ENCODE peak calls at places on chromosomes 16 and 17, in ten cellular contexts. One of them, this sample, is unnamed.

GRCh38 chr16:83475108-83475507 is 332.7 kb upstream of the HSBP1 start:
- DNase-seq in heart left ventricle: no peak
- DNase-seq in breast epithelium: no peak
- DNase-seq in esophagus squamous epithelium: no peak
- DNase-seq in transverse colon: no peak
- DNase-seq in ovary: no peak
- DNase-seq in body of pancreas: no peak
- DNase-seq in tibial nerve: no peak
- DNase-seq in endothelial cell of umbilical vein: no peak
- DNase-seq in uterus: no peak
- DNase-seq in this sample: no peak

GRCh38 chr16:48359983-48360382 is 25.2 kb downstream of the SIAH1 start:
- DNase-seq in esophagus squamous epithelium: no peak
- DNase-seq in breast epithelium: no peak
- DNase-seq in body of pancreas: no peak
- DNase-seq in uterus: no peak
- DNase-seq in ovary: no peak
- DNase-seq in transverse colon: no peak
- DNase-seq in tibial nerve: no peak
- DNase-seq in endothelial cell of umbilical vein: no peak
- DNase-seq in heart left ventricle: no peak
- DNase-seq in this sample: no peak

GRCh38 chr16:11797957-11798299 is 870 bp upstream of the ZC3H7A start:
- DNase-seq in body of pancreas: peak; percentile 32
- DNase-seq in tibial nerve: no peak
- DNase-seq in esophagus squamous epithelium: no peak
- DNase-seq in breast epithelium: no peak
- DNase-seq in transverse colon: no peak
- DNase-seq in uterus: no peak
- DNase-seq in heart left ventricle: no peak
- DNase-seq in ovary: no peak
- DNase-seq in endothelial cell of umbilical vein: peak; percentile 50
- DNase-seq in this sample: no peak

GRCh38 chr17:27635275-27635823 is 4.4 kb downstream of the LGALS9 start:
- DNase-seq in transverse colon: peak; percentile 57
- DNase-seq in ovary: no peak
- DNase-seq in heart left ventricle: peak; percentile 34
- DNase-seq in breast epithelium: no peak
- DNase-seq in body of pancreas: no peak
- DNase-seq in esophagus squamous epithelium: no peak
- DNase-seq in endothelial cell of umbilical vein: no peak
- DNase-seq in tibial nerve: peak; percentile 47
- DNase-seq in uterus: no peak
- DNase-seq in this sample: peak; percentile 79

GRCh38 chr17:29566473-29567361 is at the start of gene ABHD15:
- DNase-seq in ovary: peak; percentile 63
- DNase-seq in esophagus squamous epithelium: no peak
- DNase-seq in tibial nerve: peak; percentile 43
- DNase-seq in body of pancreas: peak; percentile 73
- DNase-seq in uterus: peak; percentile 67
- DNase-seq in breast epithelium: no peak
- DNase-seq in transverse colon: peak; percentile 84
- DNase-seq in heart left ventricle: peak; percentile 59
- DNase-seq in endothelial cell of umbilical vein: peak; percentile 79
- DNase-seq in this sample: peak; percentile 91

GRCh38 chr16:29315916-29316517 is 90.5 kb downstream of the NPIPB11 start:
- DNase-seq in endothelial cell of umbilical vein: no peak
- DNase-seq in esophagus squamous epithelium: no peak
- DNase-seq in transverse colon: no peak
- DNase-seq in breast epithelium: no peak
- DNase-seq in body of pancreas: no peak
- DNase-seq in tibial nerve: no peak
- DNase-seq in heart left ventricle: no peak
- DNase-seq in ovary: no peak
- DNase-seq in uterus: no peak
- DNase-seq in this sample: no peak

GRCh38 chr16:68752602-68753001 is 15.5 kb downstream of the CDH1 start:
- DNase-seq in body of pancreas: no peak
- DNase-seq in esophagus squamous epithelium: no peak
- DNase-seq in transverse colon: peak; percentile 59
- DNase-seq in breast epithelium: no peak
- DNase-seq in heart left ventricle: no peak
- DNase-seq in uterus: no peak
- DNase-seq in ovary: no peak
- DNase-seq in tibial nerve: no peak
- DNase-seq in endothelial cell of umbilical vein: no peak
- DNase-seq in this sample: no peak

GRCh38 chr17:12883472-12883871 is 94.2 kb downstream of the ARHGAP44 start:
- DNase-seq in transverse colon: no peak
- DNase-seq in heart left ventricle: no peak
- DNase-seq in endothelial cell of umbilical vein: no peak
- DNase-seq in breast epithelium: no peak
- DNase-seq in body of pancreas: no peak
- DNase-seq in esophagus squamous epithelium: no peak
- DNase-seq in uterus: no peak
- DNase-seq in ovary: no peak
- DNase-seq in tibial nerve: no peak
- DNase-seq in this sample: no peak

GRCh38 chr16:2751577-2752034 is 832 bp upstream of the SRRM2 start:
- DNase-seq in body of pancreas: peak; percentile 37
- DNase-seq in breast epithelium: no peak
- DNase-seq in endothelial cell of umbilical vein: no peak
- DNase-seq in transverse colon: peak; percentile 33
- DNase-seq in tibial nerve: no peak
- DNase-seq in uterus: no peak
- DNase-seq in heart left ventricle: no peak
- DNase-seq in ovary: peak; percentile 66
- DNase-seq in esophagus squamous epithelium: no peak
- DNase-seq in this sample: peak; percentile 49

GRCh38 chr17:17710728-17711541 is 29.7 kb downstream of the RAI1 start:
- DNase-seq in tibial nerve: no peak
- DNase-seq in transverse colon: peak; percentile 84
- DNase-seq in esophagus squamous epithelium: no peak
- DNase-seq in endothelial cell of umbilical vein: peak; percentile 95
- DNase-seq in breast epithelium: peak; percentile 81
- DNase-seq in ovary: no peak
- DNase-seq in heart left ventricle: no peak
- DNase-seq in body of pancreas: peak; percentile 80
- DNase-seq in uterus: peak; percentile 66
- DNase-seq in this sample: peak; percentile 75

GRCh38 chr17:2094891-2095535 is 40.1 kb downstream of the HIC1 start:
- DNase-seq in ovary: no peak
- DNase-seq in tibial nerve: no peak
- DNase-seq in breast epithelium: peak; percentile 67
- DNase-seq in transverse colon: peak; percentile 33
- DNase-seq in uterus: peak; percentile 62
- DNase-seq in endothelial cell of umbilical vein: peak; percentile 78
- DNase-seq in body of pancreas: peak; percentile 45
- DNase-seq in esophagus squamous epithelium: no peak
- DNase-seq in heart left ventricle: peak; percentile 76
- DNase-seq in this sample: peak; percentile 68

GRCh38 chr17:9150407-9151090 is 129.2 kb downstream of the NTN1 start:
- DNase-seq in body of pancreas: no peak
- DNase-seq in ovary: no peak
- DNase-seq in breast epithelium: no peak
- DNase-seq in esophagus squamous epithelium: no peak
- DNase-seq in transverse colon: peak; percentile 32
- DNase-seq in uterus: no peak
- DNase-seq in endothelial cell of umbilical vein: no peak
- DNase-seq in heart left ventricle: no peak
- DNase-seq in tibial nerve: peak; percentile 38
- DNase-seq in this sample: no peak

GRCh38 chr16:87897563-87898505 is 28.5 kb upstream of the SLC7A5 start:
- DNase-seq in body of pancreas: no peak
- DNase-seq in endothelial cell of umbilical vein: no peak
- DNase-seq in tibial nerve: no peak
- DNase-seq in transverse colon: no peak
- DNase-seq in breast epithelium: no peak
- DNase-seq in esophagus squamous epithelium: no peak
- DNase-seq in ovary: no peak
- DNase-seq in heart left ventricle: no peak
- DNase-seq in uterus: no peak
- DNase-seq in this sample: peak; percentile 55

GRCh38 chr17:51121620-51122472 is 1.2 kb upstream of the SPAG9 start:
- DNase-seq in endothelial cell of umbilical vein: peak; percentile 93
- DNase-seq in body of pancreas: peak; percentile 91
- DNase-seq in breast epithelium: peak; percentile 98
- DNase-seq in esophagus squamous epithelium: no peak
- DNase-seq in ovary: peak; percentile 78
- DNase-seq in transverse colon: peak; percentile 93
- DNase-seq in uterus: peak; percentile 79
- DNase-seq in heart left ventricle: peak; percentile 89
- DNase-seq in tibial nerve: peak; percentile 86
- DNase-seq in this sample: peak; percentile 91
- TF ChIP-seq POLR2A in endothelial cell of umbilical vein: peak; percentile 66
- TF ChIP-seq POLR2A in body of pancreas: peak; percentile 95
- TF ChIP-seq POLR2A in breast epithelium: peak; percentile 92
- TF ChIP-seq POLR2A in esophagus squamous epithelium: peak; percentile 88
- TF ChIP-seq POLR2A in ovary: peak; percentile 77
- TF ChIP-seq POLR2A in transverse colon: peak; percentile 98
- TF ChIP-seq POLR2A in uterus: peak; percentile 78
- TF ChIP-seq POLR2A in heart left ventricle: no peak
- TF ChIP-seq POLR2A in tibial nerve: peak; percentile 51
- TF ChIP-seq POLR2A in this sample: peak; percentile 91

GRCh38 chr16:4392382-4393242 is 21.0 kb downstream of the VASN start:
- DNase-seq in endothelial cell of umbilical vein: no peak
- DNase-seq in heart left ventricle: no peak
- DNase-seq in ovary: peak; percentile 78
- DNase-seq in tibial nerve: no peak
- DNase-seq in uterus: peak; percentile 87
- DNase-seq in body of pancreas: no peak
- DNase-seq in esophagus squamous epithelium: no peak
- DNase-seq in transverse colon: no peak
- DNase-seq in breast epithelium: peak; percentile 82
- DNase-seq in this sample: no peak

GRCh38 chr16:4389051-4389955 is 17.7 kb downstream of the VASN start:
- DNase-seq in ovary: no peak
- DNase-seq in endothelial cell of umbilical vein: no peak
- DNase-seq in tibial nerve: no peak
- DNase-seq in body of pancreas: no peak
- DNase-seq in heart left ventricle: no peak
- DNase-seq in breast epithelium: no peak
- DNase-seq in esophagus squamous epithelium: no peak
- DNase-seq in uterus: no peak
- DNase-seq in transverse colon: no peak
- DNase-seq in this sample: no peak

GRCh38 chr16:4388275-4389021 is 16.8 kb downstream of the VASN start:
- DNase-seq in uterus: no peak
- DNase-seq in tibial nerve: no peak
- DNase-seq in transverse colon: no peak
- DNase-seq in esophagus squamous epithelium: no peak
- DNase-seq in endothelial cell of umbilical vein: no peak
- DNase-seq in breast epithelium: no peak
- DNase-seq in heart left ventricle: peak; percentile 69
- DNase-seq in body of pancreas: no peak
- DNase-seq in ovary: no peak
- DNase-seq in this sample: no peak

GRCh38 chr16:4391635-4392381 is 20.2 kb downstream of the VASN start:
- DNase-seq in endothelial cell of umbilical vein: no peak
- DNase-seq in tibial nerve: no peak
- DNase-seq in esophagus squamous epithelium: no peak
- DNase-seq in uterus: no peak
- DNase-seq in ovary: no peak
- DNase-seq in body of pancreas: no peak
- DNase-seq in transverse colon: no peak
- DNase-seq in heart left ventricle: no peak
- DNase-seq in breast epithelium: no peak
- DNase-seq in this sample: no peak

DNA sequence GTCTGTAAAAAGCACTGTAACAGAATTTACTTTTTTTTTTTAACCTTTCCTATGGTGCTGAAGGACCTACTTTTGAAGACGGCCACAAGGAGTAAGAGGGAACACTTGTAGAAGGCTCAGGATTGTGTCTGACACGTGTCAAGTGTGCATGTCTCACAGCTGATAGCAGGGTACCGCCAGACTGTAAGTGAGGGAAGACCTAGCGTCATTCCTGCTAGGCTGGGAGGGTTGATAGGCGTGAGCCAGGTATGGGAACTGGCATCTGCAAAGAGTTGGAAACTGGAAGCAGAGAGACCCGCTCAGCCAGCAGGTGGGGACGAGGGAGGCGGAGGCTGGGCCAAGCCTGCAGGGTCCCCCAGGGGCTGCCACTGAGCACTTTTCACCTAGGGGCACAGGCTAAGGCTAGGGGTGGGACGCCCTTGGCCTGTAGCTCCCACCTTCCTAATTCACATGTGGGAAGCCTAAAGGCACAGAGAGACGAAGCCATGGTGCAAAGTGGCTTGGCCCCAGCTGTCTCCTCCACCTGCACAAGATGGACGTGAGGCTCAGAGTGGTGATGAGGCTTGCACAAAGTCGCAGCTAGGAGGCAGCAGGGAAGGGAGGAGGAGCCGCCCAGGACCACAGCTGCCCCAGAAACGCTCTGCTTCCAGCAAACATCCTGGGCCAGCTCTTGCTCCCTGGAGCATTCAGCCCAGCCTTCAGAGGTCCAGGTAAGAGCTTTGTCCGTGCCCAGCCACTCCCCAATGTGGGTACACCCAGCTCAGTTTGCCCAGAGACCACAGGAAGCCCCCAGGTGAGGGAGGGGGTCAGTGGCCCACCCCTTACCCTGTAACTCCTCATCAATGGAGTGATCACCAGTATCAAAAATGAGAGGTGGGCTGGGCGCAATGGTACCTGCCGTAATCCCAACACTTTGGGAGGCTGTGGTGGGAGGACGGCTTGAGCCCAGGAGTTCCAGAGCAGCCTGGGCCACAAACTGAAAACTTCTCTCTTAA is 18.9 kb downstream of the VASN start:
- DNase-seq in uterus: no peak
- DNase-seq in breast epithelium: no peak
- DNase-seq in ovary: no peak
- DNase-seq in transverse colon: no peak
- DNase-seq in endothelial cell of umbilical vein: no peak
- DNase-seq in esophagus squamous epithelium: no peak
- DNase-seq in body of pancreas: no peak
- DNase-seq in tibial nerve: no peak
- DNase-seq in heart left ventricle: no peak
- DNase-seq in this sample: no peak
- TF ChIP-seq CTCF in uterus: no peak
- TF ChIP-seq CTCF in breast epithelium: no peak
- TF ChIP-seq CTCF in ovary: no peak
- TF ChIP-seq CTCF in transverse colon: no peak
- TF ChIP-seq CTCF in endothelial cell of umbilical vein: no peak
- TF ChIP-seq CTCF in esophagus squamous epithelium: no peak
- TF ChIP-seq CTCF in body of pancreas: no peak
- TF ChIP-seq CTCF in tibial nerve: no peak
- TF ChIP-seq CTCF in heart left ventricle: no peak
- TF ChIP-seq CTCF in this sample: no peak

GRCh38 chr17:49210158-49211029 is at the start of the genes ABI3 and GNGT2:
- DNase-seq in tibial nerve: no peak
- DNase-seq in body of pancreas: no peak
- DNase-seq in heart left ventricle: peak; percentile 75
- DNase-seq in uterus: no peak
- DNase-seq in transverse colon: peak; percentile 70
- DNase-seq in esophagus squamous epithelium: no peak
- DNase-seq in breast epithelium: no peak
- DNase-seq in ovary: peak; percentile 48
- DNase-seq in endothelial cell of umbilical vein: peak; percentile 87
- DNase-seq in this sample: peak; percentile 91
- H3K27me3 ChIP-seq in tibial nerve: no peaks in the 10 kb centered on the region
- H3K27me3 ChIP-seq in body of pancreas: no peaks in the 10 kb centered on the region
- H3K27me3 ChIP-seq in heart left ventricle: no peaks in the 10 kb centered on the region
- H3K27me3 ChIP-seq in uterus: no peaks in the 10 kb centered on the region
- H3K27me3 ChIP-seq in transverse colon: peaks cover 9% of the 10 kb centered on the region
- H3K27me3 ChIP-seq in esophagus squamous epithelium: no peaks in the 10 kb centered on the region
- H3K27me3 ChIP-seq in breast epithelium: peaks cover 14% of the 10 kb centered on the region
- H3K27me3 ChIP-seq in ovary: no peaks in the 10 kb centered on the region
- H3K27me3 ChIP-seq in endothelial cell of umbilical vein: no peaks in the 10 kb centered on the region
- H3K27me3 ChIP-seq in this sample: no peaks in the 10 kb centered on the region

GRCh38 chr16:66903544-66904427 is 14.9 kb downstream of the CDH16 start:
- DNase-seq in esophagus squamous epithelium: no peak
- DNase-seq in ovary: no peak
- DNase-seq in heart left ventricle: peak; percentile 84
- DNase-seq in tibial nerve: no peak
- DNase-seq in breast epithelium: no peak
- DNase-seq in body of pancreas: no peak
- DNase-seq in uterus: no peak
- DNase-seq in endothelial cell of umbilical vein: no peak
- DNase-seq in transverse colon: no peak
- DNase-seq in this sample: no peak
- TF ChIP-seq POLR2A in esophagus squamous epithelium: no peak
- TF ChIP-seq POLR2A in ovary: no peak
- TF ChIP-seq POLR2A in heart left ventricle: no peak
- TF ChIP-seq POLR2A in tibial nerve: no peak
- TF ChIP-seq POLR2A in breast epithelium: no peak
- TF ChIP-seq POLR2A in body of pancreas: no peak
- TF ChIP-seq POLR2A in uterus: no peak
- TF ChIP-seq POLR2A in endothelial cell of umbilical vein: no peak
- TF ChIP-seq POLR2A in transverse colon: no peak
- TF ChIP-seq POLR2A in this sample: no peak